ENCODE peak calls at places on chromosomes 6 and 20, in five cellular contexts. D, Z, O, R and L are unnamed samples.

GRCh38 chr6:22653980-22654610 is 84.7 kb downstream of the HDGFL1 start:
- DNase-seq in D (no peak), Z (no peak), O (no peak), R (no peak), L (no peak)

GRCh38 chr20:8424010-8424409 is 291.9 kb downstream of the PLCB1 start:
- DNase-seq in D (no peak), Z (peak; percentile 70), O (peak; percentile 47), R (no peak), L (no peak)

GRCh38 chr6:73079611-73079955 is 145.7 kb downstream of the KHDC1L start:
- DNase-seq in D (peak; percentile 42), Z (peak; percentile 55), O (peak; percentile 35), R (no peak), L (no peak)

GRCh38 chr6:41942045-41942851 is 640 bp upstream of the CCND3 start:
- DNase-seq in D (no peak), Z (no peak), O (peak; percentile 82), R (no peak), L (no peak)

GRCh38 chr6:31586013-31586412 is at the start of gene LST1:
- DNase-seq in D (no peak), Z (no peak), O (no peak), R (no peak), L (no peak)

GRCh38 chr6:71034578-71034977 is 77.7 kb upstream of the B3GAT2 start:
- DNase-seq in D (no peak), Z (peak; percentile 44), O (no peak), R (no peak), L (no peak)

GRCh38 chr6:48069280-48069679 is 41.7 kb downstream of the PTCHD4 start:
- DNase-seq in D (no peak), Z (peak; percentile 37), O (peak; percentile 31), R (no peak), L (no peak)

GRCh38 chr6:15357832-15358231 is 112.0 kb downstream of the JARID2 start:
- DNase-seq in D (no peak), Z (no peak), O (no peak), R (no peak), L (no peak)

GRCh38 chr6:157022022-157022740 is 245.0 kb downstream of the ARID1B start:
- DNase-seq in D (peak; percentile 82), Z (peak; percentile 92), O (peak; percentile 94), R (peak; percentile 91), L (peak; percentile 96)

GRCh38 chr6:167474725-167475124 is 149.8 kb downstream of the TTLL2 start:
- DNase-seq in D (no peak), Z (no peak), O (no peak), R (no peak), L (no peak)

GRCh38 chr6:20540683-20541082 is 6.4 kb downstream of the CDKAL1 start:
- DNase-seq in D (no peak), Z (no peak), O (peak; percentile 51), R (no peak), L (no peak)

GRCh38 chr20:52783769-52784168 is 188.4 kb upstream of the TSHZ2 start:
- DNase-seq in D (no peak), Z (peak; percentile 4), O (peak; percentile 7), R (peak; percentile 39), L (no peak)

GRCh38 chr6:158231551-158232444 is 63.6 kb downstream of the GTF2H5 start:
- DNase-seq in D (no peak), Z (peak; percentile 75), O (peak; percentile 57), R (peak; percentile 84), L (peak; percentile 91)

GRCh38 chr6:136593748-136594490 is 43.7 kb upstream of the MAP7 start:
- DNase-seq in D (peak; percentile 30), Z (peak; percentile 100), O (peak; percentile 96), R (peak; percentile 42), L (no peak)

GRCh38 chr6:2257358-2257757 is 12.0 kb upstream of the GMDS start:
- DNase-seq in D (no peak), Z (no peak), O (no peak), R (no peak), L (no peak)

GRCh38 chr20:1499528-1500420 is 8.6 kb upstream of the SIRPB2 start:
- DNase-seq in D (no peak), Z (no peak), O (no peak), R (no peak), L (no peak)

GRCh38 chr6:160431231-160431630 is 83.1 kb downstream of the SLC22A3 start:
- DNase-seq in D (no peak), Z (no peak), O (peak; percentile 99), R (no peak), L (no peak)

GRCh38 chr20:57585466-57586213 is 24.7 kb downstream of the PCK1 start:
- DNase-seq in D (no peak), Z (no peak), O (no peak), R (no peak), L (peak; percentile 64)

GRCh38 chr6:13554929-13555333 is 19.5 kb upstream of the SIRT5 start:
- DNase-seq in D (no peak), Z (peak; percentile 12), O (peak; percentile 21), R (peak; percentile 23), L (peak; percentile 83)

GRCh38 chr6:155400022-155400965 is 55.3 kb downstream of the NOX3 start:
- DNase-seq in D (no peak), Z (no peak), O (no peak), R (no peak), L (no peak)

GRCh38 chr20:57397004-57397692 is 6.0 kb downstream of the RBM38 start:
- DNase-seq in D (no peak), Z (no peak), O (no peak), R (no peak), L (peak; percentile 68)

GRCh38 chr20:41879151-41879550 is 261.0 kb upstream of the CHD6 start:
- DNase-seq in D (no peak), Z (no peak), O (no peak), R (no peak), L (no peak)
- H3K4me3 ChIP-seq in D (no peak overlapping the region), Z (no peak overlapping the region), O (no peak overlapping the region), R (no peak overlapping the region), L (no peak overlapping the region)

GRCh38 chr20:62163986-62164762 is 18.7 kb upstream of the MTG2 start:
- DNase-seq in D (no peak), Z (no peak), O (no peak), R (no peak), L (no peak)

GRCh38 chr20:62167474-62167873 is 15.4 kb upstream of the MTG2 start:
- DNase-seq in D (no peak), Z (no peak), O (no peak), R (no peak), L (no peak)

GRCh38 chr20:62164879-62165761 is 17.7 kb upstream of the MTG2 start:
- DNase-seq in D (no peak), Z (no peak), O (no peak), R (no peak), L (no peak)

GRCh38 chr20:62168061-62168460 is 14.8 kb upstream of the MTG2 start:
- DNase-seq in D (no peak), Z (no peak), O (no peak), R (no peak), L (no peak)

GRCh38 chr20:62165762-62166399 is 16.9 kb upstream of the MTG2 start:
- DNase-seq in D (no peak), Z (peak; percentile 51), O (peak; percentile 37), R (no peak), L (no peak)
- H3K9ac ChIP-seq in D (no peak overlapping the region), Z (peak overlapping the region; percentile 41), O (no peak overlapping the region), R (no peak overlapping the region), L (no peak overlapping the region)

DNA sequence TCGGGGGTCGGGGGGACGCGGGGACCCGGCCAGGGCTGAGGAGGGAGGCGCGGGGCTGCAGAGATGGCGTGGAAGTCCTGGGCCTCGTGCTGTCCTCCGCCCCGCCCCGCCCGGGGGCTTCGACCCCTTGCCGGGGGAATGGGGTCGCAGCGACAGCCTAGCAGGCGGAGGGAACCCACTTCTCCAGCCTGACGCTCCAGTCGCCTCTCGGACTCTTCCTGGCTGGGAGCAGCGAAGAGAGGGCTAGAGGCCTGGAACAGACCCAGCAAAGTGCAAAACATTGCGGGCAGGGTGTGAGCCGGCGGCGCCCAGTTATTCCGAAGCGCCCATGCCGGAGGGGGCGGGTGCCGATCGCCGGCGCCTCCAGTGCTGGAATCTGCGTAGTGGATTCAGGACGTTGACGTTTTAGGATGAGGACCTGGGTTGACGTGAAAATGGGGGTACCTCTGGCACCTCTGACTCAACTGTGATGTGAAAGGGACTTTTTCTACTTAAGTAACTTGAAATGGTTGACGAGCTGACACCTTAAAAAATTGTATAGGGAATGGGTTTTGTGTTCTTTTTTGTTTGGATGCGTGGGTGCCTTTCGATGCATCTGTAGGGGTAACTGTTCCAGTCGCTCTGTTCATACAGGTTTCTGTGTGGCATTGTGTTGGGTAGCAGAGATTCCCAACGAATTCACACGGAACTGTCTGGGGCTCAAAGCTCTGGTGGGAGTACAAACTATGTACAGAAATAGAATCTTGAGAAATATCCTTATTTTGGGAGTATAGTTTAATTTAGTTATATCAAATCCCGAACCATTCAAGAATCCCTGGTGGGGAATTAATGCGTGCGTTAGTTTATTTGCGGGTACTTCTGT is 1.4 kb downstream of the SLC35F1 start:
- DNase-seq in D (no peak), Z (no peak), O (no peak), R (no peak), L (peak; percentile 58)
- H3K4me3 ChIP-seq in D (peak overlapping the region; percentile 83), Z (peak overlapping the region; percentile 24), O (no peak overlapping the region), R (no peak overlapping the region), L (peak overlapping the region; percentile 56)

GRCh38 chr20:50283370-50283769 is 92.7 kb downstream of the CEBPB start:
- DNase-seq in D (no peak), Z (no peak), O (no peak), R (no peak), L (peak; percentile 49)

GRCh38 chr20:50280851-50281655 is 90.4 kb downstream of the CEBPB start:
- DNase-seq in D (no peak), Z (no peak), O (no peak), R (no peak), L (peak; percentile 37)

GRCh38 chr20:50282592-50283241 is 92.1 kb downstream of the CEBPB start:
- DNase-seq in D (no peak), Z (no peak), O (no peak), R (no peak), L (peak; percentile 57)

GRCh38 chr20:50279988-50280850 is 89.6 kb downstream of the CEBPB start:
- DNase-seq in D (no peak), Z (no peak), O (no peak), R (no peak), L (peak; percentile 39)

DNA sequence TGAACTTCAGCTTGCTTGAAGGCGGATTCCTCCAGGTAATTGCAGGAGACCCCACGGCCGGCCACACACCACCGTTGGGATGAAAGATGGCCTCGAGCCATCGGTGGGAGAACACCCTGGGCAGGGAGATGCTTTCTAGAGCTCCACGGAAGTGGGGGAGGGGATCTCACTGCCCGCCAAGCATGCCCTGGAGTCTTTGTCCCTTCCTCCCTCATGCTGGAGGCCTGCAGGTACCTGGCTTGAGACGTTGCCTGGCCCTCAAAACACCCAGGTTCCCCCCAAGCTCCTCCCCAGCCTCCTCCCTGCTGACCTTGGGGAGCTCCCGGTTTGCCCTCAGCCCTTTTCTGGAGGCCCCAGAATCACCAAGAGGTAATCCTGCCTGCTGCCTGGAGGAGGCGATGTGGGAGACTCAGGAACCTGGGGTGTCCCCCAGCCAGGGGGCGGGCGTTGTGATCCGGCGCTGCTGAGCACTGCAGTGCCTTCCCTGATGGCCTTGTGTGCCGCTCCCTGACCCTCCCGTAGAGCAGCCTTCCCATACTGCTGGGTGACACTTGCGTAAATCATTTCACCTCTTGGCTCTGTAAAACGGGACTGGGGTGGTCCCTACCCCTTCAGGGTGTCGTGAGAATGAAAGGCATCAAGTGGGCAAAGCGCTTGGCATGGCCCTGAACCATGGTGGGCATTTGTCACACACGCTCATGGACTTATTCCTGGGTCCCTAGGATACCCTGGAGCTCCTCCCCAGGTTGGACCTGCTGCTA is 91.4 kb downstream of the CEBPB start:
- DNase-seq in D (no peak), Z (no peak), O (no peak), R (peak; percentile 69), L (peak; percentile 70)
- H3K9ac ChIP-seq in D (no peak overlapping the region), Z (no peak overlapping the region), O (no peak overlapping the region), R (no peak overlapping the region), L (no peak overlapping the region)